ENCODE peak calls at places on chromosomes 2 and 18, in nine cellular contexts. E is testis, U is A549, L is HCT116, C is IMR-90, S is spleen, G is H1, P is endothelial cell of umbilical vein, M is HepG2. K is an unnamed sample.

GRCh38 chr18:13877133-13877532 is 38.2 kb downstream of the MC2R start:
- DNase-seq in U (no peak), E (no peak), S (no peak), P (no peak), G (no peak), C (no peak), M (no peak), L (no peak), K (no peak)

GRCh38 chr2:41966431-41966893 is 81.4 kb upstream of the PKDCC start:
- DNase-seq in G (no peak), S (no peak), M (peak), C (peak), L (no peak), U (peak), E (peak), P (peak), K (no peak)

GRCh38 chr18:5546660-5547059 is 2.9 kb upstream of the EPB41L3 start:
- DNase-seq in C (peak), E (peak), L (no peak), M (no peak), U (peak), S (no peak), P (peak), G (no peak), K (no peak)

GRCh38 chr2:183505911-183506310 is 381.7 kb downstream of the NUP35 start:
- DNase-seq in M (no peak), E (no peak), G (no peak), U (no peak), L (no peak), S (no peak), C (no peak), P (no peak), K (no peak)

GRCh38 chr2:40101076-40101688 is 322.1 kb upstream of the THUMPD2 start:
- DNase-seq in M (no peak), P (no peak), U (no peak), E (no peak), S (no peak), L (no peak), C (peak), G (no peak), K (no peak)

GRCh38 chr18:12092398-12093229 is 1.0 kb upstream of the ANKRD62 start:
- DNase-seq in L (peak), M (peak), E (no peak), P (no peak), S (no peak), U (peak), G (peak), C (no peak), K (no peak)

GRCh38 chr2:221042926-221043325 is 529.2 kb downstream of the EPHA4 start:
- DNase-seq in G (no peak), C (peak), M (no peak), S (no peak), P (no peak), U (no peak), E (peak), L (no peak), K (peak)

GRCh38 chr18:24319757-24320156 is 77.9 kb downstream of the OSBPL1A start:
- DNase-seq in P (peak), C (no peak), M (no peak), G (no peak), S (no peak), L (no peak), E (no peak), U (no peak), K (no peak)

GRCh38 chr2:179263015-179263414 is 1.6 kb downstream of the SESTD1 start:
- DNase-seq in U (peak), M (peak), G (no peak), E (no peak), S (no peak), C (peak), P (peak), L (no peak), K (no peak)

GRCh38 chr2:43152711-43153627 is 73.4 kb downstream of the ZFP36L2 start:
- DNase-seq in L (no peak), G (no peak), P (peak), M (no peak), U (no peak), E (no peak), S (no peak), C (no peak), K (no peak)

GRCh38 chr2:128440087-128440665 is 121.5 kb upstream of the HS6ST1 start:
- DNase-seq in S (no peak), G (peak), P (no peak), C (no peak), M (no peak), U (no peak), L (no peak), E (peak), K (peak)

GRCh38 chr18:3451989-3452749 is 2.2 kb downstream of the TGIF1 start:
- DNase-seq in S (peak), U (peak), P (peak), C (peak), M (no peak), E (peak), L (no peak), G (peak), K (no peak)

GRCh38 chr18:11247381-11247970 is 98.1 kb upstream of the PIEZO2 start:
- DNase-seq in M (no peak), P (no peak), E (no peak), S (no peak), G (no peak), L (no peak), U (no peak), C (no peak), K (no peak)

GRCh38 chr2:120853294-120854013 is 117.8 kb downstream of the GLI2 start:
- DNase-seq in C (no peak), U (no peak), P (no peak), M (no peak), L (no peak), G (no peak), S (peak), E (no peak), K (no peak)

GRCh38 chr18:30775629-30776028 is 266.9 kb downstream of the DSC3 start:
- DNase-seq in P (no peak), E (no peak), G (no peak), L (no peak), M (no peak), U (no peak), C (no peak), S (no peak), K (no peak)

GRCh38 chr18:58605027-58606020 is 23.6 kb downstream of the ALPK2 start:
- DNase-seq in P (no peak), G (no peak), C (peak), E (no peak), M (peak), U (peak), L (peak), S (no peak), K (no peak)

GRCh38 chr2:151410485-151410833 is 757 bp downstream of the RIF1 start:
- DNase-seq in C (peak), G (no peak), U (peak), M (peak), S (no peak), L (no peak), E (peak), P (no peak), K (no peak)

GRCh38 chr2:188974184-188974583 is at the start of gene COL3A1:
- DNase-seq in E (peak), P (peak), S (no peak), G (no peak), M (no peak), C (peak), U (no peak), L (no peak), K (no peak)

GRCh38 chr2:101736861-101737291 is 39.4 kb downstream of the MAP4K4 start:
- DNase-seq in U (no peak), S (no peak), L (no peak), E (no peak), C (peak), G (no peak), M (no peak), P (peak), K (no peak)

GRCh38 chr2:197947219-197947757 is 142.9 kb downstream of the PLCL1 start:
- DNase-seq in M (no peak), C (no peak), P (no peak), U (no peak), L (no peak), S (no peak), E (no peak), G (no peak), K (no peak)

GRCh38 chr2:27152796-27153464 is 4.1 kb downstream of the TCF23 start:
- DNase-seq in E (no peak), C (peak), P (no peak), L (no peak), S (peak), G (no peak), M (no peak), U (no peak), K (no peak)

GRCh38 chr2:119960821-119961220 is 52.1 kb upstream of the EPB41L5 start:
- DNase-seq in S (no peak), G (no peak), U (no peak), L (no peak), P (no peak), C (peak), E (no peak), M (no peak), K (no peak)

GRCh38 chr2:175167076-175167791 is 769 bp downstream of the ATF2 start:
- DNase-seq in P (peak), U (peak), G (peak), E (no peak), M (peak), S (no peak), C (no peak), L (no peak), K (no peak)

GRCh38 chr2:200077838-200078237 is 122.5 kb downstream of the MAIP1 start:
- DNase-seq in G (no peak), U (no peak), C (peak), M (no peak), E (no peak), S (no peak), L (no peak), P (no peak), K (no peak)

GRCh38 chr2:215657844-215658243 is 222.0 kb upstream of the FN1 start:
- DNase-seq in E (no peak), S (no peak), M (no peak), G (no peak), U (peak), P (peak), C (peak), L (no peak), K (no peak)

GRCh38 chr2:241794250-241794823 is 14.7 kb upstream of the NEU4 start:
- DNase-seq in C (no peak), U (no peak), E (no peak), S (no peak), P (no peak), L (no peak), M (no peak), G (no peak), K (no peak)

GRCh38 chr2:27162151-27163121 is 13.6 kb downstream of the TCF23 start:
- DNase-seq in E (no peak), L (no peak), C (peak), S (no peak), M (peak), G (no peak), P (no peak), U (peak), K (no peak)

GRCh38 chr2:48355494-48355893 is 174.5 kb upstream of the STON1 start:
- DNase-seq in P (no peak), S (no peak), C (no peak), M (no peak), G (no peak), E (no peak), L (no peak), U (no peak), K (no peak)

GRCh38 chr2:230847883-230848388 is 16.8 kb upstream of the ITM2C start:
- DNase-seq in M (peak), C (peak), U (peak), P (peak), G (peak), L (peak), S (peak), E (peak), K (no peak)

GRCh38 chr2:230850358-230850658 is 14.4 kb upstream of the ITM2C start:
- DNase-seq in U (no peak), M (no peak), L (no peak), C (no peak), G (no peak), S (no peak), P (no peak), E (no peak), K (no peak)

GRCh38 chr2:230849633-230850357 is 14.9 kb upstream of the ITM2C start:
- DNase-seq in L (peak), E (peak), P (peak), M (peak), C (no peak), S (peak), U (peak), G (peak), K (no peak)

GRCh38 chr2:230846360-230846759 is 18.4 kb upstream of the ITM2C start:
- DNase-seq in P (no peak), G (no peak), U (no peak), M (no peak), L (no peak), C (no peak), E (no peak), S (no peak), K (no peak)

DNA sequence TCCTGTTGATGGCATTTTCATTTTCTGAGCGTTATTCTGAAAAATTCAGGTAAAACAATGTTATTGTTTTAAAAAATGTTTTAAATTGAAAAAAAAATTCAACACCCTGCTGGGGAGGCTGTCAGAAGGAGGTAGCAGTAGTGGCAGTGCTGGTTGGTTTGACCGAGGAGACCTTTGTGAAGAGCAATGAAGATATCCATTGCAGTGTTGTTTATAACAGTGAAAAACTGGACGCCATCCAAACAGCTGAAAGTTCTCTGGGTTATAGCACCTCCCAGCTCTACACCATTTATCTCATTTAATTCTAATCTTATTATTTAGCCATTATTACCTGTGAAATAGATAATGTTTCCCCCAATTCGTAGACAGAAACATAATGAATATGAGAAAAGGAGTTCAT is 12.6 kb upstream of the ITM2C start:
- DNase-seq in G (no peak), S (no peak), E (no peak), C (no peak), M (no peak), L (no peak), P (no peak), U (no peak), K (no peak)
- TF ChIP-seq CTCF in G (no peak), S (no peak), E (no peak), C (no peak), M (no peak), L (no peak), P (no peak), U (no peak), K (no peak)

GRCh38 chr18:22560283-22560627 is 142.5 kb upstream of the CTAGE1 start:
- DNase-seq in M (no peak), S (no peak), C (no peak), P (peak), E (no peak), G (no peak), L (no peak), U (no peak), K (no peak)

GRCh38 chr18:22560797-22561196 is 143.1 kb upstream of the CTAGE1 start:
- DNase-seq in U (no peak), L (no peak), G (no peak), S (no peak), E (no peak), M (no peak), C (no peak), P (peak), K (no peak)

GRCh38 chr18:22559414-22560282 is 141.9 kb upstream of the CTAGE1 start:
- DNase-seq in U (peak), L (no peak), E (peak), S (peak), G (peak), P (peak), M (peak), C (peak), K (peak)

GRCh38 chr18:22557160-22557941 is 139.6 kb upstream of the CTAGE1 start:
- DNase-seq in E (no peak), G (no peak), L (no peak), M (no peak), S (no peak), U (no peak), C (no peak), P (peak), K (no peak)

DNA sequence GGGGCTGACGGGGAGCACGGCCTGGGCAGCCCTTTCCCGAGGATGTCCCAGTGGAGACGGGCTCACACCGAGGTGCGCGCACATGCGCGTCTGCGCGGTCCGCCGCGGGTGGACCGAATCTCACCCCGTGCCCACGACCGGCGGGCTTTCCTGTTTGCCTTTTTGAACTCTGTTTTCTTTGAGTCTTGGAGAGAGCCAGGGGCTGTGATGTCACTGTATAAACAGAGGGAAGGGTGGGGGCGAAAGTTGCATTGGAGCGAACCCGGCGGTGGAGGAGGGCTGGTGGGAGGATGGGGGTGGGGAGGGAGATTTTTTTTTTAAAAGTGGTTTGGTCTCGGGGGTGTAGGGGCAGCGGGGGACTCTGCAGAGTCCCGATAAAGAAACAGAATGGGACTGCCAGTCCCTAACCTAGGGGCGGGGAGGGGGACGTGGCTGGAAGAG is 141.2 kb upstream of the CTAGE1 start:
- DNase-seq in S (peak), C (peak), G (no peak), P (peak), M (peak), E (peak), U (peak), L (no peak), K (no peak)
- TF ChIP-seq POLR2A in S (no peak), C (no peak), G (no peak), P (no peak), M (no peak), E (no peak), U (no peak), L (no peak), K (no peak)

GRCh38 chr2:20668470-20668869 is 1.5 kb downstream of the GDF7 start:
- DNase-seq in C (no peak), S (no peak), G (no peak), U (no peak), L (no peak), P (no peak), E (no peak), M (no peak), K (no peak)

GRCh38 chr2:20668871-20669475 is 2.0 kb downstream of the GDF7 start:
- DNase-seq in C (no peak), G (no peak), S (no peak), P (no peak), L (no peak), E (no peak), U (no peak), M (no peak), K (no peak)

GRCh38 chr2:20666364-20667150 is at the start of gene GDF7:
- DNase-seq in S (peak), C (no peak), G (peak), U (peak), L (no peak), P (peak), M (peak), E (no peak), K (no peak)

GRCh38 chr2:20667151-20667530 is 197 bp downstream of the GDF7 start:
- DNase-seq in E (no peak), P (no peak), U (no peak), S (no peak), L (no peak), G (no peak), C (no peak), M (no peak), K (no peak)

DNA sequence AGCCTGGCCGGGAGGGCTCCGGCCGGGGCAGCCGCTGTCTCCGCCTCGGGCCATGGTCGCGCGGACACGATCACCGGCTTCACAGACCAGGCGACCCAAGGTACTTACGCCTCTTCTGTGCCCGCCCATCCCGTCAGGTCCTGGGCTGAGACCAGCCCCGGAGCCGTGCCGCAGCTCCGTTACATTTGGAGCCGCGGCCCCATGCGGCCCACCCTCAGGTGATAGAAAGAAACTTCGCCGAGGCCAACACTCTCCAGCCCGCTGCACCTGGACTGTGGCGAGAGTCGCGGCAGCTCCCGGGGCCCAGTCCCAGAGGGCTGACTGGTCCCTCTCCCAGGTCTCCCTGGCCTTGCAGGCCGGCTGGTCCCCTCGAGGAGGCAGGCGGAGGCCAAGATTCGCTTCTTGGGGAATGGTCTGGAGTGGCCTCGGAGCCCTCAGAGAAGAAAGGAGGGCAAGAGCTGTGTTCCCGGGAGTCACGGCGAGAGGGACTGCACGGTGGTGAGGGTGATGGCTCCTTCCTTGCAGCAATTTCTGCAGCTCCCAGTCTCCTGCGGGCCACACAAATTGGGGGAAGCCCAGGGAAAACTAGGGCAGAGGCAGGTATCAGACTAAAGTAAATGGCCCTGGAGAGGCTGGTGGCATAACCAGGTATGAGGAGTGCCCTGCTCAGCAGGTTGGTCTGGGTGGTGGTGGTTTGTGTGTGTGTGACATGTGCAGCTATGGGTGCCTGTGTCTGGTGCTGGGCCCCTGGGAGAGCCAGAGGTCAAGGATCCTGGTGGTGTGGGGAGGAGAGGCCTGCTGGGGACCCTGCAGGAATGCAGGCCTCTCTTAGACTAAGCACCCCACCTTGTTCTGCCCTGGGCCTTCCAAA is 822 bp downstream of the GDF7 start:
- DNase-seq in E (no peak), S (no peak), M (no peak), U (no peak), C (no peak), P (no peak), G (peak), L (no peak), K (no peak)
- H3K4me3 ChIP-seq in E (peak), S (no peak), M (peak), U (peak), C (peak), P (no peak), G (peak), L (no peak), K (peak)

GRCh38 chr2:135819211-135819610 is 17.8 kb downstream of the LCT start:
- DNase-seq in L (peak), P (peak), U (peak), M (peak), E (no peak), G (peak), C (peak), S (no peak), K (no peak)
- TF ChIP-seq CTCF in L (peak), P (no peak), U (peak), M (peak), E (no peak), G (peak), C (peak), S (no peak), K (no peak)

DNA sequence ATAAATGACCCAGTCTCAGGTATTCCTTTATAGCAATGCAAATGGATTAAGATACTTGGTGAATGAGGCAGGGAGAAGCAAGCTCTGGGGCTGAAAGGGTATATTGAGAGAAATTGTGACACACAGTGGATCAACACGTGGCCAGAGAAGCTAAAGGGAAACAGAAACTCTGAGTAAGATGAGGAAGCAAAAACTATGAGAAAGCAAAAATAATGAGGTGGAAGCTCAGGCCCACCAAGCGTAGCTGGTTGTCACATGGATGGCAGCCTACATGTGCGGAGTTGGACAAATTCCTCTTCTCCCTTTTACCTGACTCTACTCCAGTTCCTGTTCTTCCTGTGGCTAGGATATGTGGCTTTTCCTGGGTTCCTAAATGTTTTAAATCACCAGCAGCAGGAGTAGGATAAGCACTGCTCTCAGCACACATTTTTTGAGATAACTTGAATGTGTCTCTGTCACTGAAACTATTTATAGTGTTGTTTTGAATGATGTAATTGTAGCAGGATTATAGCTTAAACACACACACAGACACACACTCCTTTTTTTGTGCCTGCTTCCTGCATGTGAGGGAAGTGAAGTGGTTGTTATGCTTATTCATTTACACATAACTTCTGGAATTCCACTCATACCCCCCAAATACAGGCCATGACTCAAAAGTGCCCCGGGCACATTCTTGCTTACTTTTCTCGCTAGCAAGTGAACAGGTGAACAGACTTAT is 30.1 kb upstream of the EPC2 start:
- DNase-seq in P (peak), S (no peak), G (no peak), E (peak), U (peak), M (no peak), L (peak), C (peak), K (no peak)
- TF ChIP-seq POLR2A in P (no peak), S (no peak), G (no peak), E (no peak), U (no peak), M (no peak), L (no peak), C (no peak), K (no peak)

GRCh38 chr2:53445376-53446072 is 322.1 kb upstream of the CHAC2 start:
- DNase-seq in P (no peak), M (no peak), E (no peak), G (no peak), U (no peak), L (no peak), C (peak), S (no peak), K (no peak)
- H3K4me3 ChIP-seq in P (no peak), M (no peak), E (no peak), G (no peak), U (no peak), L (no peak), C (no peak), S (no peak), K (no peak)

K was measured in esophagus muscularis mucosa.